ENCODE peak calls at places on chromosomes 1 and 21, in four cellular contexts. A, E, Y and X are unnamed samples.

GRCh38 chr1:44853201-44853600 is 10.1 kb upstream of the PTCH2 start:
- DNase-seq in A (no peak), Y (no peak), E (no peak), X (no peak)

GRCh38 chr1:162014202-162014601 is 9.5 kb downstream of the OLFML2B start:
- DNase-seq in E (no peak), Y (no peak), A (no peak), X (no peak)

GRCh38 chr1:111507411-111508201 is 4.2 kb upstream of the ADORA3 start:
- DNase-seq in E (peak; percentile 56), Y (peak; percentile 31), A (peak; percentile 85), X (peak; percentile 12)

GRCh38 chr1:167630568-167631385 is 745 bp downstream of the RCSD1 start:
- DNase-seq in Y (no peak), E (no peak), A (no peak), X (no peak)

GRCh38 chr21:38952890-38953289 is 147.2 kb downstream of the ETS2 start:
- DNase-seq in A (no peak), Y (no peak), E (no peak), X (no peak)

GRCh38 chr1:160868141-160868540 is 5.5 kb upstream of the CD244 start:
- DNase-seq in E (no peak), A (no peak), Y (no peak), X (no peak)

GRCh38 chr1:192807968-192808587 is 761 bp upstream of the RGS2 start:
- DNase-seq in Y (no peak), E (no peak), A (peak; percentile 39), X (peak; percentile 36)

GRCh38 chr1:154983776-154984466 is 777 bp downstream of the FLAD1 start:
- DNase-seq in E (no peak), Y (no peak), A (no peak), X (no peak)

GRCh38 chr1:202129453-202130274 is 6.9 kb downstream of the GPR37L1 start:
- DNase-seq in A (peak; percentile 3), E (no peak), Y (no peak), X (no peak)

GRCh38 chr1:51300270-51300669 is 30.1 kb downstream of the TTC39A start:
- DNase-seq in Y (no peak), E (no peak), A (no peak), X (no peak)

GRCh38 chr1:70906790-70907189 is 140.8 kb downstream of the PTGER3 start:
- DNase-seq in Y (no peak), A (no peak), E (no peak), X (no peak)

GRCh38 chr1:91174734-91175133 is 152.9 kb upstream of the ZNF644 start:
- DNase-seq in A (no peak), Y (no peak), E (no peak), X (no peak)

DNA sequence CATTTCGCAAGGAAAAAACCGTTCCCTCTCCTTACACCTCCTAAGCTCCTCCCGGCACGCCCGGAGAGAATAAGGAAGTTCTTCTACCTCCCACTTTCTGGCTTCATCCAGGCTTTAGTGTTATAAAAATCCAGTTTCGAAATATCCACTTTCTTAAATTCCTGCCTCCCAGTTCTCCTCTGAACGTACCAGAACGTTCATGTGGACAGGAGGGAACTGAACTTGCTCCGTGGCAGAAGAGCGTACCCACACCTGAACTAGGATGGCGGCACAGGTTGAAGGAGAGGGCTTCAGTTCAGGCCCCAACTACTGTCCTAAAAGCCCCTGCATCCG is 4.4 kb downstream of the LMX1A start:
- DNase-seq in A (no peak), Y (no peak), E (no peak), X (no peak)
- H3K27me3 ChIP-seq in A (peaks cover 100% of the 10 kb centered on the region), Y (peaks cover 8% of the 10 kb centered on the region), E (peaks cover 36% of the 10 kb centered on the region), X (peaks cover 71% of the 10 kb centered on the region)

DNA sequence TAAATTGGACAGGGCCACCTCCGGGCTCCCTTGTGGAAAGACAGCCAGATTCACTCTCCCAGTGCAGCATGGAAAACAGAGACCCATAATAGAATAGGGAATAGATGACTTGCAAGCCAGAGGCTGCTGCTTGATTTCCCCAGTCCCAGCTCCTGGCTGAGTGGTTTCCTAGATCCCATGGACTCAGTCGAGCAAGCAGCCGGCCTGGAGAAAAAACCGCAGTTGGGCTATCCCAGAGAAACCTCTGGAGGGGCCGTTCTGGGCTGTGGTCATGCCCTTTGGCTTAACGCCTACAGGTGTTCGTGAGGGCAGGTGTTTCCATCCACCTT is 61.7 kb downstream of the ELK4 start:
- DNase-seq in A (no peak), E (no peak), Y (no peak), X (no peak)
- H3K27me3 ChIP-seq in A (peaks cover 64% of the 10 kb centered on the region), E (no peaks in the 10 kb centered on the region), Y (peaks cover 82% of the 10 kb centered on the region), X (peaks cover 68% of the 10 kb centered on the region)

GRCh38 chr1:22319608-22320007 is 132.0 kb upstream of the ZBTB40 start:
- DNase-seq in E (no peak), A (no peak), Y (peak; percentile 21), X (no peak)
- H3K27me3 ChIP-seq in E (no peaks in the 10 kb centered on the region), A (no peaks in the 10 kb centered on the region), Y (no peaks in the 10 kb centered on the region), X (peaks cover 2% of the 10 kb centered on the region)

GRCh38 chr1:2432519-2432918 is 20.2 kb upstream of the PEX10 start:
- DNase-seq in E (no peak), Y (no peak), A (no peak), X (no peak)

GRCh38 chr1:2435091-2435490 is 22.7 kb upstream of the PEX10 start:
- DNase-seq in E (no peak), A (no peak), Y (no peak), X (no peak)

GRCh38 chr1:2433936-2434335 is 21.6 kb upstream of the PEX10 start:
- DNase-seq in Y (no peak), A (no peak), E (no peak), X (no peak)

GRCh38 chr1:2431503-2431902 is 19.1 kb upstream of the PEX10 start:
- DNase-seq in E (no peak), Y (no peak), A (no peak), X (no peak)

DNA sequence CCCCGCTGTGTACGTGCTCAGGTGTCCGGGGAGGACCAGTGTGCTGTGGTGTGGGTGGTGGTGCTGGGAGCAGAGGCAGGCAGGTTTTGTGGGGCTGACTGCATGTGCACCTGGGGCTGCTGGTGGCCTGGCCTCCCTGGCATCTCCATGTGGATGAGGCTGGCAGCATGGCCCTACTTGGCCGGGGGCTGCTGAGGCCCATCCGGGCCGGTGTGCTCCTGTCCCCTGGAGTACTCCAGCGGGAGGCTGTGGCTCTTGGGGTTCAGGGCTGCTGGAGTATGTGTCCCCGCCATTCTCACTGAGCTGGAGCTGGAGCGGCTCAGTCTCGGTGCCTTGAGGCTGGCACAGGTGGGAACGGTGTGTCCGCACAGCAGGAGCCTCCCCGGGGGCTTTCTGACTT is 20.8 kb upstream of the PEX10 start:
- DNase-seq in Y (no peak), A (no peak), E (no peak), X (no peak)
- H3K27me3 ChIP-seq in Y (peaks cover 25% of the 10 kb centered on the region), A (peaks cover 3% of the 10 kb centered on the region), E (peaks cover 62% of the 10 kb centered on the region), X (peaks cover 21% of the 10 kb centered on the region)

GRCh38 chr1:179576509-179576908 is 761 bp upstream of the NPHS2 start:
- DNase-seq in Y (no peak), A (no peak), E (no peak), X (no peak)

DNA sequence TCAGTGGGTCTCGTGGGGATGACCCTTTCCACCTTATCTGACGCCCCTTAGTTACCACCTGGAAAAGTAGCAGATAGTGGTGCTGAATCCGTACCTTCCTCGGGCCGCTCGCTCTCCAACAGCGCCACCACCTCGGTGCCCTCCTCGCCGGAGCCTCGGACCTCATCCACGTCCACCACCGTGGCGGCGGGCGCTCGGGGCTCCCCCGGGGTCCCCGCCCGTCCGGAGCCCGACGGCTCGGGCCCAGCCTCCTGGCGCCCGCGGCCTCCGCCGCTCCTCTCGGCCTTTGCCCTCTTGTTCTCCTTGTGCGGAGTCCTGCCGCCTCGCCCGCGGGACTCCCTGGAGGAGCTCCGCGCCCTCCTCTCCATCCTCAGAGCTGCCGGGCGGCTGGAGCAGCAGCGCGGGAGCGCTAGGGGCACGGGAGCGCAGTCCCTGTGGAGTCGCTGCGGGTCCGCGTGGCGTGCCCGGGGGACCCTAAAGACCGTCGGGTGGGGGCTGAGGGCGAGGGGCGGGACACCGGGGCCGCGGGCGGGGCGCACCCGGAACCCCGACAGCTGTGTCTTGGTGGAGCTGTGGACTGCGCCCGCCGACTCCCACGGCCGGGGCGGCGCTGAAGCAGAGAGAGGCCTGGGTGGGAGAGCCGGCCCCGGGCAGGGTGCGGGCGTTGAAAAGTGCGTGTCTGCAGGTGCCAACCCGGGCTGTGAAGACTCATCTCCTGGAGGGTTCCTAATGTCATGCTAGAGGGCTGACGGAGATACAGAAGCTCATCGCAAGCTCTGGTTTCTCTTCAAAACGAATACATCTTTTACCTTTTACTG is at the start of gene NPHS2:
- DNase-seq in A (no peak), Y (no peak), E (no peak), X (no peak)
- H3K27me3 ChIP-seq in A (peaks cover 57% of the 10 kb centered on the region), Y (peaks cover 32% of the 10 kb centered on the region), E (peaks cover 4% of the 10 kb centered on the region), X (peaks cover 18% of the 10 kb centered on the region)

GRCh38 chr1:231178970-231179369 is 17.1 kb downstream of the TRIM67 start:
- DNase-seq in A (no peak), Y (no peak), E (no peak), X (no peak)

GRCh38 chr1:231177971-231178370 is 16.1 kb downstream of the TRIM67 start:
- DNase-seq in A (no peak), Y (no peak), E (no peak), X (no peak)

GRCh38 chr1:231181271-231181670 is 19.4 kb downstream of the TRIM67 start:
- DNase-seq in A (no peak), E (no peak), Y (no peak), X (no peak)

GRCh38 chr1:231182317-231182716 is 20.5 kb downstream of the TRIM67 start:
- DNase-seq in A (no peak), E (no peak), Y (no peak), X (no peak)

DNA sequence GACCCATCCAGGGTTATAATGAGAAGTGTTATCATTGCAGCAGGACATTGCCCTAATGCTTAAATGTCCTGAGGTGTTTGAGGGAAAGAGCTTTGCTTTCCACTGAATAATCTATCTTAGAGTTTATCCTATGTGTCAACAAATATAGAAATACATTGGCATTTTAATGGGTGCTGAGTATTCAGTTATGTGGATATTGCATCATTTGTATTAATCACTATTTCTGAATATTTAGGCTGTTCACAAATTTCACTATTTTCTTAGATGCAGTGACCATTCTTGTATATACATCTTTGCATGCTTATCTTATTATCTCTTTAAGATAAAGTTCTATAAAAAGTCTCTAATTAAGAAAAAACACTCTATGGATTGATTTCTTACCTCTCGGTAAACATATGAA is 18.2 kb downstream of the TRIM67 start:
- DNase-seq in A (no peak), Y (no peak), E (no peak), X (no peak)
- H3K27me3 ChIP-seq in A (peaks cover 20% of the 10 kb centered on the region), Y (peaks cover 42% of the 10 kb centered on the region), E (peaks cover 100% of the 10 kb centered on the region), X (peaks cover 23% of the 10 kb centered on the region)

GRCh38 chr1:206506803-206507394 is 432 bp upstream of the RASSF5 start:
- DNase-seq in Y (no peak), A (no peak), E (no peak), X (no peak)
- H3K27me3 ChIP-seq in Y (no peaks in the 10 kb centered on the region), A (peaks cover 56% of the 10 kb centered on the region), E (no peaks in the 10 kb centered on the region), X (peaks cover 12% of the 10 kb centered on the region)

GRCh38 chr21:46150073-46150472 is 5.3 kb downstream of the FTCD start:
- DNase-seq in E (no peak), Y (no peak), A (no peak), X (no peak)
- H3K27me3 ChIP-seq in E (no peaks in the 10 kb centered on the region), Y (no peaks in the 10 kb centered on the region), A (no peaks in the 10 kb centered on the region), X (no peaks in the 10 kb centered on the region)